ENCODE peak calls at places on chromosomes 12 and 14, in seven cellular contexts. D is psoas muscle; V is HepG2; T is CD4-positive, CD25-positive, alpha-beta regulatory T cell; Q is stomach; E is mammary epithelial cell; B is trophoblast cell. O is an unnamed sample.

GRCh38 chr12:13173537-13173936 is 23.0 kb upstream of the EMP1 start:
- DNase-seq in D (peak), V (no peak), T (no peak), Q (peak), E (peak), B (peak), O (peak)

GRCh38 chr14:61211476-61212262 is 69.5 kb downstream of the TMEM30B start:
- DNase-seq in D (no peak), V (no peak), T (no peak), Q (no peak), E (no peak), B (no peak), O (no peak)

GRCh38 chr14:98069712-98070133 is 1202.3 kb downstream of the BCL11B start:
- DNase-seq in D (no peak), V (peak), T (no peak), Q (no peak), E (peak), B (peak), O (peak)

GRCh38 chr12:48794870-48795269 is 6.0 kb upstream of the ADCY6 start:
- DNase-seq in D (no peak), V (no peak), T (no peak), Q (no peak), E (peak), B (peak), O (peak)

GRCh38 chr12:47837190-47838171 is 17.8 kb upstream of the HDAC7 start:
- DNase-seq in D (peak), V (peak), T (peak), Q (peak), E (peak), B (peak), O (peak)

GRCh38 chr12:56079729-56080555 is at the start of gene ERBB3:
- DNase-seq in D (peak), V (peak), T (peak), Q (peak), E (peak), B (peak), O (peak)

GRCh38 chr12:10169094-10169493 is 2.8 kb downstream of the OLR1 start:
- DNase-seq in D (no peak), V (no peak), T (no peak), Q (no peak), E (no peak), B (peak), O (peak)

GRCh38 chr12:105261010-105261409 is 25.0 kb upstream of the APPL2 start:
- DNase-seq in D (no peak), V (no peak), T (no peak), Q (no peak), E (no peak), B (no peak), O (no peak)

GRCh38 chr12:124175731-124176130 is 119.2 kb upstream of the RFLNA start:
- DNase-seq in D (no peak), V (no peak), T (no peak), Q (no peak), E (no peak), B (no peak), O (no peak)

GRCh38 chr12:14982986-14983385 is 10.1 kb downstream of the PDE6H start:
- DNase-seq in D (no peak), V (no peak), T (no peak), Q (no peak), E (no peak), B (no peak), O (no peak)

GRCh38 chr12:127926004-127926403 is 341.0 kb upstream of the TMEM132C start:
- DNase-seq in D (no peak), V (no peak), T (no peak), Q (no peak), E (no peak), B (no peak), O (no peak)

GRCh38 chr12:102965281-102966155 is 8.0 kb downstream of the ASCL1 start:
- DNase-seq in D (no peak), V (no peak), T (no peak), Q (no peak), E (no peak), B (no peak), O (no peak)

GRCh38 chr14:33931439-33931838 is 19.4 kb downstream of the EGLN3 start:
- DNase-seq in D (no peak), V (no peak), T (no peak), Q (no peak), E (peak), B (no peak), O (no peak)

GRCh38 chr12:67751376-67751928 is 102.9 kb downstream of the DYRK2 start:
- DNase-seq in D (no peak), V (no peak), T (no peak), Q (no peak), E (no peak), B (no peak), O (no peak)

GRCh38 chr14:90558983-90559590 is 162.3 kb downstream of the CALM1 start:
- DNase-seq in D (no peak), V (no peak), T (no peak), Q (no peak), E (no peak), B (no peak), O (no peak)

GRCh38 chr14:73173092-73173735 is 36.9 kb downstream of the PSEN1 start:
- DNase-seq in D (no peak), V (peak), T (peak), Q (no peak), E (peak), B (peak), O (no peak)

GRCh38 chr12:1680804-1681492 is 9.9 kb upstream of the ADIPOR2 start:
- DNase-seq in D (no peak), V (no peak), T (no peak), Q (no peak), E (no peak), B (no peak), O (no peak)

GRCh38 chr14:78758333-78758732 is 588.2 kb downstream of the NRXN3 start:
- DNase-seq in D (no peak), V (peak), T (no peak), Q (no peak), E (peak), B (peak), O (no peak)

GRCh38 chr14:65352964-65353530 is 59.5 kb upstream of the FUT8 start:
- DNase-seq in D (no peak), V (no peak), T (no peak), Q (peak), E (peak), B (no peak), O (peak)

GRCh38 chr12:132355742-132356681 is 26.6 kb upstream of the GALNT9 start:
- DNase-seq in D (peak), V (no peak), T (no peak), Q (no peak), E (no peak), B (no peak), O (no peak)

GRCh38 chr12:92107094-92107493 is 38.6 kb downstream of the BTG1 start:
- DNase-seq in D (no peak), V (no peak), T (no peak), Q (no peak), E (no peak), B (no peak), O (no peak)

GRCh38 chr12:132511516-132512196 is 21.7 kb downstream of the FBRSL1 start:
- DNase-seq in D (no peak), V (no peak), T (no peak), Q (no peak), E (no peak), B (no peak), O (no peak)

GRCh38 chr12:45580570-45580969 is 148.9 kb upstream of the ARID2 start:
- DNase-seq in D (no peak), V (no peak), T (no peak), Q (no peak), E (no peak), B (no peak), O (no peak)

GRCh38 chr14:74599201-74599809 is 12.7 kb downstream of the LTBP2 start:
- DNase-seq in D (no peak), V (no peak), T (no peak), Q (no peak), E (no peak), B (no peak), O (no peak)

GRCh38 chr14:79781882-79782281 is 429.4 kb downstream of the DIO2 start:
- DNase-seq in D (no peak), V (no peak), T (no peak), Q (no peak), E (no peak), B (no peak), O (no peak)

GRCh38 chr12:117857632-117858274 is 111.0 kb downstream of the KSR2 start:
- DNase-seq in D (no peak), V (peak), T (peak), Q (peak), E (peak), B (peak), O (peak)

GRCh38 chr14:104845033-104845666 is 19.9 kb upstream of the CEP170B start:
- DNase-seq in D (no peak), V (no peak), T (no peak), Q (no peak), E (no peak), B (no peak), O (no peak)

GRCh38 chr12:58249610-58250009 is 308.2 kb downstream of the ATP23 start:
- DNase-seq in D (no peak), V (no peak), T (no peak), Q (no peak), E (no peak), B (no peak), O (no peak)

GRCh38 chr14:68841030-68841809 is 48.4 kb upstream of the ZFP36L1 start:
- DNase-seq in D (no peak), V (no peak), T (no peak), Q (no peak), E (peak), B (no peak), O (no peak)

GRCh38 chr12:110333201-110333600 is 52.2 kb downstream of the ATP2A2 start:
- DNase-seq in D (no peak), V (no peak), T (no peak), Q (no peak), E (no peak), B (no peak), O (no peak)

GRCh38 chr12:4584896-4585295 is 22.9 kb downstream of the DYRK4 start:
- DNase-seq in D (no peak), V (no peak), T (no peak), Q (no peak), E (no peak), B (no peak), O (no peak)

GRCh38 chr12:29228474-29229157 is 79.5 kb downstream of the FAR2 start:
- DNase-seq in D (no peak), V (no peak), T (no peak), Q (no peak), E (no peak), B (no peak), O (no peak)

GRCh38 chr14:102341566-102341965 is 21.1 kb downstream of the CINP start:
- DNase-seq in D (no peak), V (no peak), T (no peak), Q (no peak), E (no peak), B (no peak), O (peak)

GRCh38 chr14:102344485-102344884 is 18.2 kb downstream of the CINP start:
- DNase-seq in D (no peak), V (no peak), T (no peak), Q (no peak), E (no peak), B (no peak), O (no peak)

GRCh38 chr14:102342238-102342637 is 20.5 kb downstream of the CINP start:
- DNase-seq in D (no peak), V (no peak), T (no peak), Q (no peak), E (no peak), B (no peak), O (peak)

GRCh38 chr14:102345232-102345631 is 17.5 kb downstream of the CINP start:
- DNase-seq in D (no peak), V (no peak), T (no peak), Q (no peak), E (no peak), B (no peak), O (no peak)

DNA sequence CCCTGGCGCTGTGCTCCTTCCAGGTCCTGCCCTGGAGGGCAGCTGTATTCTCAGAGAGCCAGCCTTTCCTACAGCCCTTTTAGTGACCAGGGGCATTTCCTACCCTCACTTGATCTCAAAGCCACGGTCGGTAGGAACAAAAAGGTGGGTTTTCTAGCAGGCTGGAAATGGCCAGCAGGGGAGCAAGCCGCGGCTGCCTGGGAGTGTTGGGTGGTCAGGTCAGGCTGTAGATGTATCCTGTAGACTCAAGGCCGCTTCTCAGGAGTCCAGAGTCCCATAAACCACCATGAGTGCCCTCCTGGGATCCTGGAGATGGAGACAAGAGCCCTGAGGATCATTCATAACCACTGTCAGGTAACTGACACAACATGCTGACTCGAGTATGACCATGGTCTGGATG is 18.6 kb downstream of the CINP start:
- DNase-seq in D (no peak), V (no peak), T (no peak), Q (no peak), E (no peak), B (no peak), O (no peak)
- H3K27ac ChIP-seq in D (no peak), V (peak), T (no peak), Q (no peak), E (no peak), B (no peak), O (no peak)

DNA sequence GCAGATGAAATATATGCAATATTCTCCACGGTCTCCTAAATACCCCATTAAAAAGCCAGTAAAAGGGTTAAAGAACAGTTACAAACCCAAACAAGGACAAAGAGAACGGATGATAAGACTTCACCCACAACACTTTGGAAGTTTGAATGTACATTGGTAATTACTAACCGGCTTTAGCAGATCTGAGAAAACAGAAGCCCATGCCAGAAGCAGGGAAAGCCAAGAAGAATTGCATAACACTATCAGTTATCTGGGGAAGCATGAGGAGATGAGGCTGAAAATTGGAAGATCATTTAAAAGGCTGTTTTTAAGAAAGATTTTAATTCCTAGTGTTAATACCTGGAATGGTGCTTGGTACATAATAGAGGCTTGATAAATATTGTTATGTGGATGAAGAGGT is 55.6 kb upstream of the MYBPC1 start:
- DNase-seq in D (no peak), V (no peak), T (no peak), Q (no peak), E (no peak), B (no peak), O (no peak)
- H3K4me3 ChIP-seq in D (no peak), V (no peak), T (no peak), Q (no peak), E (no peak), B (no peak), O (no peak)

GRCh38 chr14:26594756-26595545 is 2.9 kb downstream of the NOVA1 start:
- DNase-seq in D (no peak), V (no peak), T (no peak), Q (no peak), E (no peak), B (no peak), O (no peak)

GRCh38 chr14:26595922-26596721 is 1.7 kb downstream of the NOVA1 start:
- DNase-seq in D (no peak), V (no peak), T (no peak), Q (no peak), E (no peak), B (no peak), O (no peak)

GRCh38 chr14:26597136-26598080 is at the start of gene NOVA1:
- DNase-seq in D (peak), V (no peak), T (no peak), Q (no peak), E (no peak), B (peak), O (no peak)

GRCh38 chr14:26598081-26598671 is 343 bp upstream of the NOVA1 start:
- DNase-seq in D (peak), V (peak), T (no peak), Q (peak), E (no peak), B (peak), O (peak)

GRCh38 chr14:26596722-26597030 is 1.2 kb downstream of the NOVA1 start:
- DNase-seq in D (no peak), V (no peak), T (no peak), Q (no peak), E (no peak), B (no peak), O (no peak)
- H3K27ac ChIP-seq in D (no peak), V (no peak), T (no peak), Q (peak), E (no peak), B (no peak), O (no peak)

GRCh38 chr14:95229749-95230148 is 72.4 kb upstream of the DICER1 start:
- DNase-seq in D (no peak), V (peak), T (no peak), Q (no peak), E (no peak), B (no peak), O (no peak)

GRCh38 chr14:95228240-95228639 is 70.9 kb upstream of the DICER1 start:
- DNase-seq in D (no peak), V (no peak), T (no peak), Q (no peak), E (no peak), B (no peak), O (no peak)

GRCh38 chr14:95226801-95227200 is 69.5 kb upstream of the DICER1 start:
- DNase-seq in D (no peak), V (no peak), T (no peak), Q (no peak), E (no peak), B (no peak), O (no peak)

GRCh38 chr14:95225251-95225887 is 68.0 kb upstream of the DICER1 start:
- DNase-seq in D (no peak), V (no peak), T (no peak), Q (no peak), E (no peak), B (peak), O (no peak)

GRCh38 chr14:95227279-95227860 is 70.0 kb upstream of the DICER1 start:
- DNase-seq in D (no peak), V (no peak), T (no peak), Q (peak), E (no peak), B (no peak), O (no peak)
- H3K4me3 ChIP-seq in D (peak), V (no peak), T (no peak), Q (no peak), E (no peak), B (no peak), O (no peak)

DNA sequence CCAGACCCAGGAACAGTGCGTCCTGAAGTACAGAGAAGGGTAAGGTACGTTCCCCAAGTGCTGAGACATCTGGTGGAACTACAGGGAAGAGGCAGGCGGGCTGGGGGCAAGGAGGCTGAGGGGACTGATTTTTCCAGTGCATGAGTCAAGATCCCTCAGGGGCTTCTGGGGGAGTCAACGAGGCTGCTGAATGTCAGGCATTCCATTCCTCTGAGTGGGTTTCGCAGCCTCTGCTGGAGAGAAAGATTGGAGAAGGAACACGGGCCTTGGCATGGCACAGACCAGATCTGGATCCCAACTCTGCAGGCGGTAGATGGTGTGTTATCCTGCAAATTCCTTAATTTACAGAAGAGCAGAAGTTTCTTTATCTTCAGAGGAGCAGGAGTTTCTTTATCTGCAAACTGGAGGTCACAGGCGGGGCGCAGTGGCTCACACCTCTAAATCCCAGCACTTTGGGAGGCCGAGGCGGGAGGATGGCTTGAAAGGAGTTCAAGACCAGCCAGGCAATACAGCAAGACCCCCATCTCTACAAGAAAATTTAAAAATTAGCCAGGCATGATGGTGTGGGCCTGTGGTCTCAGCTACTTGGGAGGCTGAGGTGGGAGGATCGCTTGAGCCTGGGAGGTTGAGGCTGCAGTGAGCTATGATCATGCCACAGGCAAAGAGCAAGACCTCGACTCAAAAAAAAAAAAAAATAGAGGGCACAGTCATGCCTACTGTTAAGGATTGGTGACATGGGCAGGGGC is 132.6 kb upstream of the MAP1LC3B2 start:
- DNase-seq in D (peak), V (no peak), T (no peak), Q (no peak), E (peak), B (peak), O (peak)
- H3K27ac ChIP-seq in D (no peak), V (no peak), T (no peak), Q (peak), E (peak), B (peak), O (peak)

GRCh38 chr12:53181935-53182334 is 1.2 kb upstream of the CSAD start:
- DNase-seq in D (no peak), V (no peak), T (no peak), Q (no peak), E (no peak), B (no peak), O (no peak)
- H3K4me3 ChIP-seq in D (peak), V (peak), T (peak), Q (peak), E (peak), B (no peak), O (peak)

GRCh38 chr12:70467476-70467875 is 101.4 kb downstream of the KCNMB4 start:
- DNase-seq in D (no peak), V (no peak), T (no peak), Q (no peak), E (no peak), B (no peak), O (no peak)

GRCh38 chr12:70466753-70467152 is 100.7 kb downstream of the KCNMB4 start:
- DNase-seq in D (no peak), V (no peak), T (no peak), Q (no peak), E (no peak), B (no peak), O (no peak)

GRCh38 chr12:70467908-70468733 is 102.0 kb downstream of the KCNMB4 start:
- DNase-seq in D (no peak), V (peak), T (no peak), Q (no peak), E (no peak), B (no peak), O (peak)

GRCh38 chr12:70459786-70460185 is 93.7 kb downstream of the KCNMB4 start:
- DNase-seq in D (no peak), V (no peak), T (no peak), Q (no peak), E (no peak), B (no peak), O (no peak)

GRCh38 chr12:70463997-70464396 is 97.9 kb downstream of the KCNMB4 start:
- DNase-seq in D (no peak), V (no peak), T (no peak), Q (no peak), E (no peak), B (no peak), O (no peak)
- H3K27ac ChIP-seq in D (no peak), V (no peak), T (no peak), Q (no peak), E (no peak), B (no peak), O (no peak)

O was measured in PC-9.